ENCODE peak calls at places on chromosomes 5 and 9, in ten cellular contexts. O is stomach; D is uterus; E is MM.1S; G is CD8-positive, alpha-beta memory T cell; F is HepG2; K is body of pancreas; H is heart right ventricle; X is esophagus squamous epithelium; U is PC-3. S is an unnamed sample. For H3K4me1 and H3K9me3, the result is how much of the 10 kb centered on the place peaks cover.

GRCh38 chr9:5851445-5851844 is 18.5 kb upstream of the ERMP1 start:
- DNase-seq in O (no peak), D (no peak), E (peak), G (peak), F (no peak), K (no peak), H (no peak), X (no peak), U (peak), S (no peak)

GRCh38 chr9:34623386-34624235 is 3.3 kb upstream of the DCTN3 start:
- DNase-seq in O (no peak), D (no peak), E (no peak), G (no peak), F (no peak), K (no peak), H (no peak), X (no peak), U (no peak), S (no peak)

GRCh38 chr5:154997746-154998145 is 15.8 kb upstream of the KIF4B start:
- DNase-seq in O (no peak), D (no peak), E (no peak), G (no peak), F (no peak), K (no peak), H (no peak), X (no peak), U (peak), S (no peak)

GRCh38 chr5:108728566-108729305 is 19.0 kb upstream of the FER start:
- DNase-seq in O (no peak), D (no peak), E (peak), G (peak), F (no peak), K (no peak), H (no peak), X (no peak), U (no peak), S (no peak)

GRCh38 chr9:111399772-111400563 is 69.9 kb upstream of the OR2K2 start:
- DNase-seq in O (peak), D (no peak), E (peak), G (no peak), F (peak), K (peak), H (no peak), X (no peak), U (peak), S (no peak)

GRCh38 chr5:130055572-130055971 is 151.3 kb downstream of the CHSY3 start:
- DNase-seq in O (no peak), D (no peak), E (no peak), G (no peak), F (no peak), K (no peak), H (no peak), X (no peak), U (no peak), S (no peak)

GRCh38 chr5:168579987-168580508 is 880 bp upstream of the PANK3 start:
- DNase-seq in O (no peak), D (no peak), E (no peak), G (no peak), F (no peak), K (no peak), H (no peak), X (no peak), U (no peak), S (no peak)

GRCh38 chr9:96856363-96857286 is 2.3 kb upstream of the ZNF782 start:
- DNase-seq in O (peak), D (peak), E (peak), G (peak), F (peak), K (peak), H (peak), X (no peak), U (peak), S (no peak)

GRCh38 chr5:62671479-62671878 is 92.9 kb downstream of the LRRC70 start:
- DNase-seq in O (no peak), D (no peak), E (no peak), G (no peak), F (no peak), K (no peak), H (no peak), X (no peak), U (no peak), S (no peak)

GRCh38 chr5:3796736-3797135 is 201.1 kb downstream of the IRX1 start:
- DNase-seq in O (no peak), D (no peak), E (no peak), G (no peak), F (no peak), K (no peak), H (no peak), X (no peak), U (no peak), S (no peak)

DNA sequence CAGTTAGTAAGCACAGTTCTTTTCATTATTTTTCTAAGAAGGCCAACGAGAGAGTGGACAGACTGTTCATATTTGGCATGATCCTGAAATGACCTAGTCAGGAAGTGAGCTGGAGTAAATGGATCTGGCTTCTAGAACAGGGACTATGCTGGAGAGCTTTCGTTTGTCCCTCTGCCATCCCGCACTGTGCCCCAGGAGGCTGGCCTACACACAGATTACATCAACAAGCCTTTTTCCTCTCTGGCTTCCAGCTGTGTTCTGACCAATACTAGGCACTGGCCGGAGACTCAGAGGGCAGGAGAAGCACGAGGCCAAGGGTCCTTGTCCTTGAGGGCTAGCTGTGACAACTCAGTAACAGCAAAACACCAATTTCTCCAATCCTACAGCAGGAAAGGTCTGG is 127.8 kb downstream of the MED27 start:
- DNase-seq in O (no peak), D (no peak), E (no peak), G (no peak), F (no peak), K (no peak), H (peak), X (no peak), U (no peak), S (peak)
- H3K27ac ChIP-seq in O (no peak), D (no peak), E (no peak), G (no peak), F (no peak), K (no peak), H (no peak), X (no peak), U (no peak), S (peak)

DNA sequence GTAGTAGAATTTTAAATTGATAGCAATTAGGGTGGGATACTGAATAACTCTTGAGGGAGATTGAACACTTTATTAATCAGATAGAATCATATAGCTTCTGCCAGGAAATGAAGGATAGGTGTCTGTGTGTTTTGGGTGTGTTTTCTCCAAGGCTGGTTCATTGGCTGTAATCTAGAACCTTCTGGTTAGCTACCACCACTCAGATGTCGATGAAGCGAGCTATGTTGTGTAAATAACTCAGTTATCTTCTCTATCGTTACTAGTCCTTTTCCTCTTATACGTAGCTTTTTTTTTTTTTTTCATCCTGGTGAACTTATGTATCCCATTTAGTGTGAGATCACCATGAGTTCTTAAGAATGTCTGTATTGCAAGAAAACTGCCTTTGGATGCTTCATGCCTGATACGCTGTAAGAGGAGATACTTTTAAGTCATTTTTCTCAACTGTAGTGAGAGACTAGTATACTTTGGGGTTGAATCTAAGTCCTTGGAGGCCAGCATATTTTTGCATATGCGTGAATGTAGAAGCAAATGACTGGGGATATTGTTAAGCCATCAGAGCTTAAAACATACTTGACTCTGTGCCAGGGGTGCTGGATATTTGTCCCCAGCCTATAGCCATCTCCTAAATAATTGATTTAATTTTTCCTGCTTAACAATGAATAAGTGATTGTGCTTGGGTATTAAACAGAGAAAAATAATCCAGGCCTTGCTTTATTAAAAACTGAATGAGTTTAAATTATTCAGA is 2.2 kb downstream of the TNFAIP8 start:
- DNase-seq in O (no peak), D (no peak), E (no peak), G (no peak), F (no peak), K (no peak), H (no peak), X (no peak), U (no peak), S (no peak)
- H3K4me1 ChIP-seq in O (under half), D (under half), E (under half), G (half or more), F (under half), K (under half), H (under half), X (half or more), U (half or more), S (under half)

GRCh38 chr5:178883815-178884430 is 11.8 kb upstream of the ZFP2 start:
- DNase-seq in O (no peak), D (no peak), E (no peak), G (no peak), F (no peak), K (no peak), H (no peak), X (no peak), U (no peak), S (no peak)
- H3K9me3 ChIP-seq in O (half or more), D (half or more), E (under half), G (half or more), F (half or more), K (under half), H (under half), X (half or more), U (half or more), S (half or more)

DNA sequence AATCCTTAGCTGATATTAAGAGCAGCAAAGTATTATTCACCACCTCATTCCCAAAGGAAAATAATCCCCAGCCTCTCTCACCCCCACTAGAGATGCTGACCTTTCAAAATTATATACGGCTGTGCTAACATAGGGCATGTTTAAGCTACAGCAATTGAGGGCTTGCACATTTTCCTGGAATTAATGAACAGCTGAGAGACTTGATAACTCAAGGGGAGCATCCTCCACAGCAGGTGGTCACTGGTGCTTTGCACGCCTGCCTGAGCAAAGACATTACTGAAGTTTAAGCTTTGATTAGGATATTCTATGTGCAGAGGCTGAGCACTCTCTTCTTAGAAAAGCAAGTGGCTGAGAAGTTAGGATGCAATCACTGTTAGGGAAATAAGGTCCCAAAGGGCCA is 230.9 kb downstream of the FAM114A2 start:
- DNase-seq in O (no peak), D (no peak), E (no peak), G (no peak), F (no peak), K (no peak), H (no peak), X (no peak), U (no peak), S (no peak)
- H3K27ac ChIP-seq in O (no peak), D (no peak), E (no peak), G (no peak), F (no peak), K (no peak), H (no peak), X (no peak), U (no peak), S (no peak)

GRCh38 chr5:173493846-173494245 is 122.6 kb downstream of the BOD1 start:
- DNase-seq in O (no peak), D (no peak), E (no peak), G (no peak), F (no peak), K (no peak), H (no peak), X (no peak), U (no peak), S (no peak)

GRCh38 chr5:173494446-173494845 is 122.0 kb downstream of the BOD1 start:
- DNase-seq in O (no peak), D (no peak), E (no peak), G (no peak), F (no peak), K (no peak), H (peak), X (no peak), U (no peak), S (no peak)

GRCh38 chr5:173496883-173497255 is 119.6 kb downstream of the BOD1 start:
- DNase-seq in O (no peak), D (no peak), E (no peak), G (no peak), F (no peak), K (no peak), H (no peak), X (no peak), U (no peak), S (no peak)

GRCh38 chr5:173496129-173496882 is 120.1 kb downstream of the BOD1 start:
- DNase-seq in O (peak), D (no peak), E (no peak), G (no peak), F (no peak), K (peak), H (peak), X (no peak), U (no peak), S (no peak)

DNA sequence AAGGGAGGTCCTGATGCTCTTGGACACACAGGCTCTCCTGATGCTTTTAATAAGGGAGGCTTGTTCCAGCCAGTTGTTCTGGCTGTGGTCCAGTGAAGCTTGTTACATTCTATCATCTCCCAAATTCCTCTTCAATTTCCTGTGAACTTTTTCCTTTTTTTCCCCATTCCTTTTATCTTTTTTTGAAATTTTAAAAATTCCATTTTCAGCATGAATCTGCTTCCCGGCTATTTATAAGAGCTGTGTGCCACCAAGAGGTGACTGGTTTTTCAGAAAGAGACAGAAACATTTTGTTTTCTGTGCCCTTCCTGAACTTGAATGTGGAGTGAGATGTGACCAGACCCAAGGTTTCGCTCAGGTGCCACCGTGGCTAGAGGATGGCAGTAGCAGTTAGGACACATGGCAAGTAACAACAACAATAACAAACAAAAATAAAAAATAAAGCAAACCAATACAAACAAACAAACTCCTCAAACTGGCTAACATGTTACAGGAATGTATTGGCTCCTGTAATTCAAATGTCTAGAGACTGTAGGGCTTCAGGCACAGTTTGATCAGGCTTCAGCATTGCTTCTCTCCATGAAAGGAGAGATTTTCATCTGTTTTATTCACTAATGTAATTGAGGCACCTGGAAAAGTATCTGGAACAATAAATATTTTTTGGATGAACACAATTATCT is 121.1 kb downstream of the BOD1 start:
- DNase-seq in O (no peak), D (no peak), E (no peak), G (no peak), F (no peak), K (no peak), H (peak), X (no peak), U (no peak), S (no peak)
- H3K4me1 ChIP-seq in O (under half), D (under half), E (under half), G (under half), F (under half), K (half or more), H (under half), X (under half), U (under half), S (under half)

GRCh38 chr9:135215571-135216161 is 128.2 kb downstream of the OLFM1 start:
- DNase-seq in O (peak), D (no peak), E (no peak), G (no peak), F (no peak), K (peak), H (peak), X (no peak), U (peak), S (no peak)

GRCh38 chr9:135216666-135217431 is 129.4 kb downstream of the OLFM1 start:
- DNase-seq in O (no peak), D (no peak), E (no peak), G (no peak), F (no peak), K (peak), H (no peak), X (no peak), U (no peak), S (no peak)

GRCh38 chr9:135217836-135218235 is 130.4 kb downstream of the OLFM1 start:
- DNase-seq in O (no peak), D (no peak), E (no peak), G (no peak), F (no peak), K (no peak), H (no peak), X (no peak), U (no peak), S (no peak)

GRCh38 chr9:135214706-135215105 is 127.2 kb downstream of the OLFM1 start:
- DNase-seq in O (no peak), D (no peak), E (no peak), G (no peak), F (no peak), K (peak), H (no peak), X (no peak), U (no peak), S (no peak)

GRCh38 chr9:135216236-135216635 is 128.8 kb downstream of the OLFM1 start:
- DNase-seq in O (no peak), D (no peak), E (no peak), G (no peak), F (no peak), K (no peak), H (no peak), X (no peak), U (no peak), S (no peak)
- H3K9me3 ChIP-seq in O (under half), D (under half), E (under half), G (under half), F (under half), K (under half), H (under half), X (under half), U (under half), S (under half)

DNA sequence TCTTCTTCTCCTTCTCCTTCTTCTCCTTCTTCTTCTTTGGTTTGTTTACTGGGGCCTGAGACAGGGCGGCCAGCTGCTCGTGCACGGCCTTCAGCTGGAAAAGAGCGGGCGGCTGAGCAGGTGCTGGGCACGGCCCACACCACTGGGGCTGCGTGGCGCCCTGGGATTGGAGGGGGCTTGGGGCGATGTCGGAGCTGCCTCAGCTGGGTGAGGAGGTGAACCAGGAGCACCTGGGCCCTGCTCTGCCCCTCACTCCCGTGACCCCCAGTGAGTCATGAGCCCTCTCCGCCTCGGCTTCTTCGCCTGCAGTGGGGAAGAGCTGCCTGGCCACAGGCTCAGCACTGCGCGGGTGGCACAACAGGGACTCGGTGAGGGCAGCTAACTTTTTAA is 14.9 kb downstream of the BRD3OS start:
- DNase-seq in O (no peak), D (no peak), E (no peak), G (no peak), F (no peak), K (no peak), H (no peak), X (no peak), U (no peak), S (no peak)
- H3K27ac ChIP-seq in O (no peak), D (no peak), E (no peak), G (no peak), F (no peak), K (no peak), H (no peak), X (no peak), U (no peak), S (no peak)

DNA sequence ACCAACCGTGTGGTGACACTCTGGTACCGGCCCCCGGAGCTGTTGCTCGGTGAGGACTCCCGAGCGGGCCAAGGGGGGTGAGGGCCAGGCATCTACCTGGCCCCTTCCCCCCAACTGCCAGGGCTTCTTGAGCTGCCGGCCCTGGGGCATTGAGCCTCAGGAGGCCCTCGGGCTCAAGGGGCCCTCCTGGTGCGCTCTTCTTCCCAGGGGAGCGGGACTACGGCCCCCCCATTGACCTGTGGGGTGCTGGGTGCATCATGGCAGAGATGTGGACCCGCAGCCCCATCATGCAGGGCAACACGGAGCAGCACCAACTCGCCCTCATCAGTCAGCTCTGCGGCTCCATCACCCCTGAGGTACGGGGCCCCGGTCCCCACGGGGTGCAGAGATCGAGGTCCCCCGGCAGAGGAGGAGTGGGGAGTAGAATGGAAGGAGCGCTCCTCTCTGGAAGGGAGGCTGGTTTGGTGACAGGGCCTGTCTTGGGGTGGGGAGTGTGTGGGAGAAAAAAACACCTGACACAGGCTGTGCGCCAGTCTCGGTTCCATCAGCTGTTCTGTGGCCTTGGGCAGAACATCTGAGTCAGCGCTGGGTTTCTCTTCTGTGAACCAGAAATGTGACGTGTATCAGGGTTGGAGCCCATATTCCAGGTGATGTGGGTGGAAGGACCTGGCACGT is 2.6 kb downstream of the CDK9 start:
- DNase-seq in O (no peak), D (no peak), E (peak), G (no peak), F (no peak), K (peak), H (no peak), X (no peak), U (no peak), S (no peak)
- H3K4me1 ChIP-seq in O (under half), D (under half), E (under half), G (under half), F (under half), K (half or more), H (half or more), X (half or more), U (under half), S (under half)

DNA sequence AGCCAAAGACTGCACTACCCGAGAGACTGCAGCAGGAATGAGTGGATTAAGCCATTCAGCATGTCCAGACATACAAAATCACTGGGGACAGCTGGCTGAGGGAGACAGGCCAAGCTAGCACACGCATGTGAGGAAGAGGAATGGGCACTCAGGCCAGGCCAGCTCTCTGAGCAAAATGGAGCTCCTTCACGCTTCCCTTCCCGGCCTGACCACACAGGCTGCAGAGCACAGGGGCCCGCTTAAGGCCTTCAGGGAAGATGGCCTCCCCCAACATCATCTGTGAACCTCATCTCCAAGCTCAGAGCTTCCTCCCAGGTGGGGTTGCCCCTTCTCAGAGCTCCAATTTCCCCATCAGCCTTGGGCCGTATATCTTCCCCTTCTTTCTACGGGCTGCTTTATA is 8.4 kb downstream of the DCANP1 start:
- DNase-seq in O (no peak), D (no peak), E (no peak), G (no peak), F (no peak), K (no peak), H (no peak), X (no peak), U (no peak), S (no peak)
- H3K9me3 ChIP-seq in O (under half), D (under half), E (under half), G (under half), F (under half), K (under half), H (under half), X (under half), U (under half), S (under half)